ENCODE peak calls at places on chromosome 9, in six cellular contexts. U is heart left ventricle, R is A549, N is choroid plexus epithelial cell, Q is fibroblast of lung, C is right lobe of liver. X is an unnamed sample.
A peak's percentile ranks its signal among the peaks of the same experiment; 100 is the strongest.

GRCh38 chr9:37417252-37417803 is 5.2 kb upstream of the GRHPR start:
- DNase-seq in C (peak; percentile 79), R (no peak), U (no peak), Q (no peak), N (no peak), X (no peak)

GRCh38 chr9:130327070-130327780 is 61.7 kb downstream of the HMCN2 start:
- DNase-seq in U (no peak), Q (no peak), R (peak; percentile 41), C (no peak), N (no peak), X (no peak)

GRCh38 chr9:94603259-94603776 is 9.7 kb upstream of the FBP2 start:
- DNase-seq in R (peak; percentile 94), N (peak; percentile 89), Q (peak; percentile 79), C (peak; percentile 84), U (peak; percentile 51), X (peak; percentile 47)

GRCh38 chr9:109088221-109088620 is 31.5 kb downstream of the TMEM245 start:
- DNase-seq in Q (no peak), C (no peak), U (no peak), N (no peak), R (no peak), X (no peak)

GRCh38 chr9:113669523-113670115 is 206.1 kb downstream of the RGS3 start:
- DNase-seq in Q (peak; percentile 56), U (no peak), C (no peak), R (no peak), N (peak; percentile 27), X (no peak)

GRCh38 chr9:35074791-35075190 is 2.4 kb upstream of the VCP start:
- DNase-seq in N (no peak), U (no peak), Q (no peak), R (no peak), C (no peak), X (no peak)

GRCh38 chr9:122131401-122131921 is 28.1 kb downstream of the NDUFA8 start:
- DNase-seq in C (no peak), U (peak; percentile 68), Q (no peak), N (no peak), R (no peak), X (no peak)

GRCh38 chr9:134239939-134240338 is 75.6 kb upstream of the RNU6ATAC start:
- DNase-seq in N (no peak), U (no peak), Q (no peak), R (no peak), C (no peak), X (no peak)

GRCh38 chr9:112401175-112401815 is 21.4 kb downstream of the HSDL2 start:
- DNase-seq in Q (no peak), C (no peak), U (no peak), R (no peak), N (no peak), X (no peak)

GRCh38 chr9:114606597-114607207 is 4.4 kb upstream of the TMEM268 start:
- DNase-seq in C (peak; percentile 84), Q (peak; percentile 89), N (peak; percentile 83), R (no peak), U (peak; percentile 66), X (peak; percentile 52)

GRCh38 chr9:123041498-123041897 is 8.0 kb downstream of the GPR21 start:
- DNase-seq in Q (no peak), N (no peak), U (no peak), C (no peak), R (no peak), X (no peak)

GRCh38 chr9:82604947-82605656 is 457.8 kb downstream of the RASEF start:
- DNase-seq in C (peak; percentile 68), N (peak; percentile 84), R (no peak), U (peak; percentile 41), Q (peak; percentile 77), X (peak; percentile 65)

GRCh38 chr9:95505676-95506437 is 10.9 kb downstream of the PTCH1 start:
- DNase-seq in Q (peak; percentile 75), U (peak; percentile 59), C (peak; percentile 58), R (peak; percentile 42), N (peak; percentile 67), X (peak; percentile 46)

GRCh38 chr9:77954018-77954417 is 77.6 kb downstream of the GNAQ start:
- DNase-seq in U (no peak), R (no peak), Q (peak; percentile 60), C (no peak), N (peak; percentile 62), X (no peak)

GRCh38 chr9:115882911-115883310 is 270.7 kb upstream of the PAPPA start:
- DNase-seq in U (no peak), C (no peak), R (no peak), Q (no peak), N (peak; percentile 45), X (peak; percentile 12)

GRCh38 chr9:115880221-115880620 is 273.4 kb upstream of the PAPPA start:
- DNase-seq in C (no peak), Q (peak; percentile 61), N (no peak), U (no peak), R (no peak), X (no peak)

GRCh38 chr9:115884846-115885245 is 268.7 kb upstream of the PAPPA start:
- DNase-seq in Q (no peak), R (no peak), N (no peak), U (no peak), C (no peak), X (peak; percentile 2)

GRCh38 chr9:115879451-115879850 is 274.1 kb upstream of the PAPPA start:
- DNase-seq in R (no peak), U (no peak), Q (no peak), N (no peak), C (no peak), X (no peak)

DNA sequence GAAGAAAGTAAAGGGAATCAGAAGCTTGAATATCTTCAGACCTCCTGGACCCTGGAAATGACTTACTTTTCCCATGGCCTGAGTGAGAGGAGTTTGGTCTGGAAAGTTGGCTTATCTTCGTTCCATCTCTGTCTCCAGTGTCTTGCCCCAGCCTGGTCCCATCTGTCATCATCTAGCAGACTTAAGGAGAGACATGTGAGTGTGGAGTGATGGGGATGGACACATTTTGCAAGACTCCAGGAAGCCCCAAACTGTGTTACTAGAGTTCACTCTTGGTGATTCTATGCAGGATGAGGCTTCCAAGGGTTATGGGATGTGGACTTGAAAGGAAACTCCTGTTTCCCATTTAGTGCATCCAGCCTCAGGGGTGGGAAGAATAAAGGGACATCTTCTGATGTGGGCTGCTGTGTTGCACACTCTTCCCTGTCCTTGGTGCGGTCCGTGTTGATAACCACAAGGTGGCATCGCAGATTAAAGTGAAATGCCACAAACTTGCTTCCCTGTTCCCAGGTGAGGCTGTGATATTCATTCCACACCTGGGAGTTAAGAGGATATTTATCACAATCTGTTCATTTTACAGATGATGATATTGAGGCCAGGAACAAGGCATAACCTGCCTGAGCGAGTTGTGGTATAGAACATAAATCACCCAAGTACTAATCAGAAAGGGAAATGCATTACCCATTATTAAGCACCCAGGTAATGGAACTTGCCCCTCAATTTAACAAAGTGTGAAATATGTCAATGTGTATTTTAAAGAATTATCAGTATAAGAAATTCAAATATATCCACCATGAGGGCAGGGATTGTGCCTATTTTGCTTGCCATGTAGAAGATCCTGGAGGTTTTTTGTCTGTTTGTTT is 269.9 kb upstream of the PAPPA start:
- DNase-seq in C (no peak), R (peak; percentile 60), Q (peak; percentile 77), U (peak; percentile 19), N (peak; percentile 81), X (peak; percentile 40)
- TF ChIP-seq CTCF in C (peak; percentile 55), R (peak; percentile 78), Q (peak; percentile 73), U (peak; percentile 58), N (peak; percentile 84), X (peak; percentile 66)

DNA sequence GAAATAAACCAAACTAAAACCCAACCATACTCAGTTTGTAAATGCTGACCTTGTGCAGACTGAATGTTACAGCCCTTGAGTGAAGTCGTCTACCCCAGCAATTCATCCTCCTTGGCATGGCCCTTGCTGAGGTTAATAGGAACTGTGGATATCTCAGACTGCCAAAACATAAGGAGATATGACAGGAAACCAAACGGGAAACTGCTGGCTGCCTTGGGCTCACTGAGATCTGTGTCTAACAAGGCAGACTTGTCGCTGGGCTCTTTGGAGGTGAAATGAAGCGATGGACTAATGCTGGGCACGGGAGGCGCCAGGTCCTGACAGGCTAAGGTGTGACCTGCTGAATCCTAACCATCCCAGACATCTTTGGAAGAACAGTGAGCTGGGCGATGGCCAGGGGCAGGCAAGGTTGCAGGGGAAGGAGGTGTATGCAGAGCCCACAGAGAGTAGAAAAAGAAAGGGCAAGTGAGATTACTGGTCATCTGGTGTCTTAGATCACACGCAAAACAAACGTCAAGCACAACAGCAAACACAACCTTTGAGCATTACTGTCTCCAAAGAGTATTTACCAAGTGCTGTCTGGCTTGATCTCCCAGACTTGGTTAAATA is 44.6 kb upstream of the ALDH1A1 start:
- DNase-seq in Q (no peak), R (peak; percentile 25), U (no peak), N (no peak), C (peak; percentile 88), X (no peak)
- H3K4me3 ChIP-seq in Q (no peak overlapping the region), R (peak overlapping the region; percentile 31), U (no peak overlapping the region), N (no peak overlapping the region), C (peak overlapping the region; percentile 39), X (no peak overlapping the region)

GRCh38 chr9:14399736-14400657 is 86.1 kb upstream of the NFIB start:
- DNase-seq in R (no peak), N (peak; percentile 28), Q (peak; percentile 71), U (no peak), C (no peak), X (no peak)

GRCh38 chr9:14396171-14396570 is 82.2 kb upstream of the NFIB start:
- DNase-seq in N (no peak), U (peak; percentile 52), Q (no peak), R (no peak), C (no peak), X (no peak)

GRCh38 chr9:14403112-14403511 is 89.2 kb upstream of the NFIB start:
- DNase-seq in N (no peak), Q (no peak), U (no peak), C (no peak), R (no peak), X (no peak)

GRCh38 chr9:14405176-14405575 is 91.2 kb upstream of the NFIB start:
- DNase-seq in Q (no peak), R (no peak), U (no peak), C (no peak), N (no peak), X (no peak)

DNA sequence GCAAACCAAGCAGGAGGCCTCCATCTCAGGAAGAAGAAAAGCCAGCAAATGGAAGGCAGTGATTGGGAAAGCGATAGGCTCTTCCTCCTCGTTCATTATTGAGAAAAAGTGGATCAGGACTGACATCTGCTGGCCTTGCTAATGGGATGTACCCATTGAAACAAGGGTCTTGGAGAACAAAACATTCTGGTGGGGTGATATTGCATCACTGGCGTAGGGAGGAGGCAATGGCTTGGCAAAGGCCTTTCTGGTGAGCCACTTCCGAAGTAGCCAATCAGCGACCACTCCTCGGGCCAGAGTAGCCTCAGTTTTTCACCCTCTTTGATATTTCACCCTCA is 86.7 kb upstream of the NFIB start:
- DNase-seq in Q (peak; percentile 94), C (no peak), R (peak; percentile 41), U (peak; percentile 41), N (peak; percentile 93), X (peak; percentile 82)
- TF ChIP-seq CTCF in Q (peak; percentile 61), C (peak; percentile 36), R (peak; percentile 63), U (peak; percentile 60), N (peak; percentile 76), X (peak; percentile 52)

GRCh38 chr9:70076678-70077077 is 33.0 kb downstream of the MAMDC2 start:
- DNase-seq in Q (no peak), U (no peak), N (no peak), R (no peak), C (no peak), X (no peak)

GRCh38 chr9:70080481-70081119 is 37.0 kb downstream of the MAMDC2 start:
- DNase-seq in Q (peak; percentile 76), U (peak; percentile 49), C (no peak), R (no peak), N (peak; percentile 84), X (peak; percentile 83)

GRCh38 chr9:70081120-70081495 is 37.5 kb downstream of the MAMDC2 start:
- DNase-seq in N (peak; percentile 48), U (no peak), C (no peak), R (no peak), Q (peak; percentile 65), X (peak; percentile 72)

GRCh38 chr9:70083429-70083828 is 39.8 kb downstream of the MAMDC2 start:
- DNase-seq in U (no peak), R (no peak), C (no peak), Q (no peak), N (peak; percentile 47), X (no peak)

GRCh38 chr9:70079364-70080103 is 35.9 kb downstream of the MAMDC2 start:
- DNase-seq in C (no peak), N (peak; percentile 67), R (no peak), U (no peak), Q (peak; percentile 83), X (no peak)
- H3K4me3 ChIP-seq in C (no peak overlapping the region), N (no peak overlapping the region), R (no peak overlapping the region), U (no peak overlapping the region), Q (no peak overlapping the region), X (no peak overlapping the region)

X was measured in astrocyte of the spinal cord.